ENCODE peak calls at places on chromosomes 3 and 15, in four cellular contexts. Q, M, S and V are unnamed samples.

GRCh38 chr15:63134245-63134644 is 12.6 kb downstream of the LACTB start:
- DNase-seq in Q (no peak), M (no peak), S (no peak), V (no peak)

GRCh38 chr15:25345943-25346342 is 92.9 kb downstream of the UBE3A start:
- DNase-seq in Q (peak), M (peak), S (no peak), V (no peak)

GRCh38 chr3:60053518-60054265 is 1003.9 kb upstream of the CFAP20DC start:
- DNase-seq in Q (no peak), M (no peak), S (no peak), V (peak)

GRCh38 chr15:75693501-75694240 is 19.0 kb downstream of the CSPG4 start:
- DNase-seq in Q (no peak), M (no peak), S (no peak), V (no peak)

GRCh38 chr3:184542577-184542976 is 19.0 kb upstream of the EPHB3 start:
- DNase-seq in Q (no peak), M (no peak), S (no peak), V (no peak)

GRCh38 chr3:127458698-127459097 is 131.8 kb downstream of the TPRA1 start:
- DNase-seq in Q (peak), M (no peak), S (no peak), V (peak)

GRCh38 chr15:86608461-86608860 is 528.8 kb downstream of the AGBL1 start:
- DNase-seq in Q (no peak), M (no peak), S (no peak), V (no peak)

GRCh38 chr3:33377931-33378330 is 62.3 kb downstream of the UBP1 start:
- DNase-seq in Q (no peak), M (no peak), S (no peak), V (no peak)

GRCh38 chr3:39644176-39644575 is 165.2 kb upstream of the MYRIP start:
- DNase-seq in Q (no peak), M (no peak), S (no peak), V (no peak)

GRCh38 chr3:170560296-170560695 is 25.6 kb downstream of the SLC7A14 start:
- DNase-seq in Q (no peak), M (no peak), S (no peak), V (no peak)

GRCh38 chr15:51051776-51052175 is 42.9 kb downstream of the TNFAIP8L3 start:
- DNase-seq in Q (no peak), M (no peak), S (no peak), V (no peak)

GRCh38 chr3:112744825-112745566 is 101.7 kb downstream of the CD200R1L start:
- DNase-seq in Q (no peak), M (no peak), S (no peak), V (no peak)

GRCh38 chr3:14549256-14549931 is 9.3 kb upstream of the GRIP2 start:
- DNase-seq in Q (no peak), M (peak), S (no peak), V (peak)

GRCh38 chr3:194685050-194685722 is 497 bp upstream of the FAM43A start:
- DNase-seq in Q (no peak), M (no peak), S (no peak), V (no peak)

GRCh38 chr3:147652682-147653081 is 243.5 kb downstream of the ZIC1 start:
- DNase-seq in Q (no peak), M (no peak), S (no peak), V (no peak)

GRCh38 chr3:152964901-152965609 is 130.1 kb downstream of the P2RY1 start:
- DNase-seq in Q (no peak), M (no peak), S (no peak), V (no peak)

GRCh38 chr3:99509224-99509623 is 129.2 kb upstream of the COL8A1 start:
- DNase-seq in Q (no peak), M (no peak), S (no peak), V (no peak)

GRCh38 chr3:124620600-124621063 is 109.6 kb upstream of the UMPS start:
- DNase-seq in Q (no peak), M (peak), S (peak), V (peak)

GRCh38 chr3:111846717-111847116 is 12.3 kb upstream of the PHLDB2 start:
- DNase-seq in Q (no peak), M (no peak), S (no peak), V (no peak)

GRCh38 chr15:99399612-99400011 is 148.3 kb downstream of the LRRC28 start:
- DNase-seq in Q (no peak), M (no peak), S (no peak), V (no peak)

GRCh38 chr3:9398715-9399708 is 1.6 kb downstream of the SETD5 start:
- DNase-seq in Q (no peak), M (peak), S (no peak), V (no peak)

GRCh38 chr15:37860896-37861295 is 73.5 kb upstream of the TMCO5A start:
- DNase-seq in Q (no peak), M (no peak), S (no peak), V (no peak)

GRCh38 chr3:9932843-9933560 is 632 bp upstream of the CRELD1 start:
- DNase-seq in Q (peak), M (peak), S (peak), V (peak)

GRCh38 chr3:40847571-40847992 is 322.8 kb downstream of the ZNF621 start:
- DNase-seq in Q (no peak), M (peak), S (no peak), V (no peak)

GRCh38 chr3:141370065-141370533 is 1.8 kb downstream of the ZBTB38 start:
- DNase-seq in Q (no peak), M (peak), S (peak), V (peak)

GRCh38 chr15:99682455-99682854 is 50.8 kb downstream of the LYSMD4 start:
- DNase-seq in Q (no peak), M (no peak), S (no peak), V (no peak)

GRCh38 chr3:107753494-107753893 is 230.7 kb downstream of the BBX start:
- DNase-seq in Q (no peak), M (peak), S (no peak), V (peak)

GRCh38 chr3:111947179-111947727 is 31.6 kb upstream of the ABHD10 start:
- DNase-seq in Q (no peak), M (no peak), S (no peak), V (no peak)

GRCh38 chr3:116423945-116424344 is 21.3 kb downstream of the LSAMP start:
- DNase-seq in Q (no peak), M (no peak), S (no peak), V (no peak)

GRCh38 chr3:69359339-69359893 is 26.5 kb downstream of the FRMD4B start:
- DNase-seq in Q (no peak), M (no peak), S (no peak), V (no peak)

GRCh38 chr3:195757827-195758226 is 37.0 kb downstream of the MUC20 start:
- DNase-seq in Q (peak), M (no peak), S (no peak), V (no peak)

GRCh38 chr3:107543666-107544065 is 20.9 kb downstream of the BBX start:
- DNase-seq in Q (no peak), M (peak), S (no peak), V (no peak)

GRCh38 chr15:99155961-99156443 is 51.1 kb downstream of the SYNM start:
- DNase-seq in Q (no peak), M (peak), S (no peak), V (peak)

GRCh38 chr3:15660055-15660940 is 58.8 kb downstream of the BTD start:
- DNase-seq in Q (no peak), M (no peak), S (no peak), V (no peak)

GRCh38 chr3:175346573-175347356 is 487.6 kb downstream of the NAALADL2 start:
- DNase-seq in Q (no peak), M (no peak), S (peak), V (no peak)

GRCh38 chr3:64022451-64023186 is 675 bp downstream of the PSMD6 start:
- DNase-seq in Q (no peak), M (no peak), S (no peak), V (no peak)

GRCh38 chr15:60590935-60591490 is 112.1 kb upstream of the ICE2 start:
- DNase-seq in Q (peak), M (peak), S (no peak), V (no peak)

GRCh38 chr3:156599475-156599874 is 44.6 kb upstream of the SSR3 start:
- DNase-seq in Q (no peak), M (no peak), S (no peak), V (peak)
- TF ChIP-seq HDAC6 in Q (no peak), M (no peak), S (no peak), V (no peak)

GRCh38 chr15:23422099-23422945 is 24.7 kb downstream of the GOLGA6L2 start:
- DNase-seq in Q (no peak), M (no peak), S (no peak), V (no peak)

GRCh38 chr15:23411841-23412240 is 35.2 kb downstream of the GOLGA6L2 start:
- DNase-seq in Q (no peak), M (no peak), S (no peak), V (no peak)

GRCh38 chr15:23415321-23415865 is 31.6 kb downstream of the GOLGA6L2 start:
- DNase-seq in Q (no peak), M (no peak), S (no peak), V (no peak)

GRCh38 chr15:23420806-23421575 is 26.1 kb downstream of the GOLGA6L2 start:
- DNase-seq in Q (no peak), M (no peak), S (no peak), V (no peak)

GRCh38 chr15:23416349-23417276 is 30.4 kb downstream of the GOLGA6L2 start:
- DNase-seq in Q (peak), M (no peak), S (no peak), V (peak)
- TF ChIP-seq HDAC6 in Q (no peak), M (no peak), S (no peak), V (no peak)

GRCh38 chr15:80710635-80711553 is 15.8 kb downstream of the ABHD17C start:
- DNase-seq in Q (no peak), M (no peak), S (peak), V (no peak)
- TF ChIP-seq HDAC6 in Q (no peak), M (no peak), S (no peak), V (no peak)

GRCh38 chr3:50806806-50807205 is 132.1 kb downstream of the DOCK3 start:
- DNase-seq in Q (no peak), M (no peak), S (no peak), V (no peak)
- TF ChIP-seq HDAC6 in Q (no peak), M (no peak), S (no peak), V (no peak)